ENCODE peak calls at places on chromosomes 12 and 14, in seven cellular contexts. K is IMR-90, H is neuronal stem cell, N is mesendoderm, L is H1, F is mesenchymal stem cell, E is H9. A is an unnamed sample.

GRCh38 chr12:25960176-25960575 is 1.7 kb downstream of the RASSF8 start:
- DNase-seq in K (peak), H (no peak), N (peak), L (no peak), F (peak), E (no peak), A (no peak)

GRCh38 chr12:119940881-119941280 is 48.2 kb upstream of the BICDL1 start:
- DNase-seq in K (peak), H (no peak), N (no peak), L (peak), F (peak), E (no peak), A (no peak)

GRCh38 chr12:107581616-107582015 is 104.0 kb upstream of the PWP1 start:
- DNase-seq in K (no peak), H (no peak), N (no peak), L (no peak), F (no peak), E (no peak), A (no peak)

GRCh38 chr12:6238875-6239274 is 38.7 kb downstream of the CD9 start:
- DNase-seq in K (no peak), H (no peak), N (no peak), L (no peak), F (no peak), E (no peak), A (no peak)

GRCh38 chr14:68856572-68856971 is 63.7 kb upstream of the ZFP36L1 start:
- DNase-seq in K (no peak), H (no peak), N (no peak), L (no peak), F (no peak), E (no peak), A (no peak)

GRCh38 chr14:76181546-76181945 is 29.8 kb downstream of the GPATCH2L start:
- DNase-seq in K (no peak), H (no peak), N (peak), L (no peak), F (peak), E (no peak), A (peak)

GRCh38 chr14:75537071-75537470 is 14.8 kb downstream of the BATF start:
- DNase-seq in K (no peak), H (no peak), N (no peak), L (no peak), F (peak), E (no peak), A (no peak)

GRCh38 chr12:107318804-107319535 is 225.6 kb upstream of the CRY1 start:
- DNase-seq in K (peak), H (peak), N (peak), L (no peak), F (peak), E (peak), A (peak)

GRCh38 chr12:117596968-117597367 is 235.5 kb upstream of the NOS1 start:
- DNase-seq in K (no peak), H (no peak), N (peak), L (no peak), F (no peak), E (no peak), A (no peak)

GRCh38 chr14:69547701-69548348 is 26.8 kb downstream of the CCDC177 start:
- DNase-seq in K (no peak), H (peak), N (peak), L (no peak), F (peak), E (peak), A (no peak)

GRCh38 chr12:98456583-98457573 is 58.5 kb upstream of the TMPO start:
- DNase-seq in K (peak), H (peak), N (peak), L (peak), F (peak), E (peak), A (peak)

GRCh38 chr14:67359319-67359774 is 257 bp downstream of the ATP6V1D start:
- DNase-seq in K (peak), H (no peak), N (peak), L (no peak), F (peak), E (no peak), A (peak)

GRCh38 chr12:99852666-99853065 is 132.1 kb downstream of the ANKS1B start:
- DNase-seq in K (no peak), H (no peak), N (peak), L (peak), F (no peak), E (peak), A (peak)

GRCh38 chr14:55430024-55430690 is 10.3 kb downstream of the TBPL2 start:
- DNase-seq in K (peak), H (no peak), N (peak), L (no peak), F (peak), E (no peak), A (peak)

GRCh38 chr12:109331546-109331945 is 16.2 kb upstream of the MYO1H start:
- DNase-seq in K (no peak), H (peak), N (no peak), L (no peak), F (no peak), E (no peak), A (no peak)

GRCh38 chr14:89702151-89702936 is 252.2 kb downstream of the EFCAB11 start:
- DNase-seq in K (peak), H (peak), N (no peak), L (no peak), F (peak), E (no peak), A (no peak)

GRCh38 chr12:30546121-30546520 is 149.5 kb downstream of the IPO8 start:
- DNase-seq in K (no peak), H (no peak), N (no peak), L (no peak), F (no peak), E (no peak), A (no peak)

GRCh38 chr12:26773313-26774104 is 59.5 kb downstream of the ITPR2 start:
- DNase-seq in K (no peak), H (no peak), N (no peak), L (no peak), F (peak), E (no peak), A (no peak)

GRCh38 chr12:53862831-53863230 is 75.8 kb upstream of the HOXC13 start:
- DNase-seq in K (peak), H (no peak), N (no peak), L (no peak), F (no peak), E (no peak), A (peak)

GRCh38 chr14:43168374-43168925 is 1338.6 kb downstream of the FSCB start:
- DNase-seq in K (no peak), H (no peak), N (no peak), L (no peak), F (no peak), E (no peak), A (no peak)

GRCh38 chr14:98173291-98173690 is 1098.7 kb downstream of the BCL11B start:
- DNase-seq in K (no peak), H (no peak), N (peak), L (no peak), F (no peak), E (no peak), A (no peak)

GRCh38 chr12:110993425-110993824 is 73.0 kb upstream of the MYL2 start:
- DNase-seq in K (no peak), H (no peak), N (peak), L (no peak), F (no peak), E (no peak), A (no peak)

GRCh38 chr12:33605776-33606175 is 166.2 kb upstream of the SYT10 start:
- DNase-seq in K (no peak), H (no peak), N (peak), L (no peak), F (no peak), E (no peak), A (peak)

GRCh38 chr14:30645600-30645999 is 23.5 kb downstream of the SCFD1 start:
- DNase-seq in K (no peak), H (no peak), N (no peak), L (no peak), F (no peak), E (no peak), A (no peak)

GRCh38 chr12:54300732-54301427 is at the start of gene NFE2:
- DNase-seq in K (peak), H (peak), N (peak), L (peak), F (peak), E (peak), A (peak)

GRCh38 chr12:127681151-127681754 is 585.7 kb upstream of the TMEM132C start:
- DNase-seq in K (no peak), H (no peak), N (no peak), L (no peak), F (no peak), E (no peak), A (no peak)

GRCh38 chr14:99534333-99534732 is 53.1 kb downstream of the CCNK start:
- DNase-seq in K (no peak), H (peak), N (no peak), L (no peak), F (no peak), E (no peak), A (no peak)
- H3K27ac ChIP-seq in K (no peak), H (peak), N (no peak), L (no peak), F (no peak), E (no peak), A (no peak)

DNA sequence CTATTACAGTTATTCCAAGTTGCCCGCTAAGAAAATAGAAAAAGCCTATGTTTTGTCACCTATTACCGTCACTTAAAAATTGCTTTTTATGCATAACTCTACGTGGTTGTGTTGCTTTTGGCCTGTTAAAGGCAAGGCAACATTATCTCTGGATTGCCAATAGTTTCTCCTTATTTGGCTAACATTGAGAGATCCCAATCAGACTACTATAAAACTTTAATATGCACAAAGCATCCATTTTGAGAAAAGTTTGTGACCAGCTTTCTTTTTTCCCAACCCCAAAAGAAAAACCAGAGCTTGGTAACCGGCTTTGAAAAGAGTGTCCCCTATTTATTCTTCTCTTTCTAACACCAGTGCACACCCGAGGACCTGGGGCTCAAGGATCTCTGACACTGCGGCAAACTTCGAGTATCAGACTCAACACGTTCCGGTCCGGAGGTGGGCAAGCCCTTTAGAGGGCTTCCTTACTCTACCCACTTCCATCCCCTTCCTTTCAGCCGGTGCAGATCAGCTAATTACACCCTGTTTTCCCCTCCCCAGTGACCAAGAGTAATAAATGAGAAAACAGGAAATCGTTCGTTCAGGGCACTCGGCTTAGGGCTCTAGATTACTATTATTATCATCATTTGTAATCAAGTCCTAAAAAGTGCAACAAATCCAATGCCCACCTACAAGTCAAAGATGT is 1.2 kb downstream of the PPP1R12A start:
- DNase-seq in K (peak), H (peak), N (peak), L (no peak), F (peak), E (no peak), A (peak)
- H3K18ac ChIP-seq in K (peak), H (no peak), N (peak), L (no peak), F (peak), E (no peak), A (no peak)

DNA sequence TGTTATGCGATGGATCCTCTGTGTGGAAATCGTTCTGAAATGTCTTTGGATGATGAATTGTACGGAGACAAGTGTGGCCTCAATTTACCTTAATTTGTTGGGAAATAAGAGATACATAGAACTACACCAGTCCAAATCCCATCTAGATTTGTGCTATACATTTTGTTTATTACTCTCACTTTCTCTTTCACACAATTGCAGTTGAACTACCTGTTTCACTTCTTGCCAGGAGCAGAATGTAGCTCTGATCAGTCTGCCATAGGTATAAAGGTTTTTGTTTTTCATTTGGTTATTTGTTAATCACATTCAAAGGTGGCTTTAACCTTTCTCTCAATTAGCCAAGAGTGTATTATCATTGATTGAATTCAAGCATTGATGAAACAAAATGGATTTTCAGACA is 268.2 kb downstream of the SNAPC1 start:
- DNase-seq in K (no peak), H (no peak), N (no peak), L (no peak), F (no peak), E (no peak), A (no peak)
- H3K4me2 ChIP-seq in K (no peak), H (no peak), N (no peak), L (no peak), F (no peak), E (no peak), A (no peak)

GRCh38 chr12:71719647-71720370 is 33.9 kb downstream of the TMEM19 start:
- DNase-seq in K (peak), H (no peak), N (no peak), L (no peak), F (no peak), E (no peak), A (no peak)

GRCh38 chr12:71726548-71726947 is 28.1 kb upstream of the RAB21 start:
- DNase-seq in K (no peak), H (no peak), N (no peak), L (no peak), F (no peak), E (no peak), A (no peak)

GRCh38 chr12:71718611-71719010 is 32.7 kb downstream of the TMEM19 start:
- DNase-seq in K (no peak), H (no peak), N (no peak), L (no peak), F (no peak), E (no peak), A (no peak)

GRCh38 chr12:71725011-71725410 is 29.7 kb upstream of the RAB21 start:
- DNase-seq in K (no peak), H (no peak), N (no peak), L (no peak), F (no peak), E (no peak), A (no peak)

DNA sequence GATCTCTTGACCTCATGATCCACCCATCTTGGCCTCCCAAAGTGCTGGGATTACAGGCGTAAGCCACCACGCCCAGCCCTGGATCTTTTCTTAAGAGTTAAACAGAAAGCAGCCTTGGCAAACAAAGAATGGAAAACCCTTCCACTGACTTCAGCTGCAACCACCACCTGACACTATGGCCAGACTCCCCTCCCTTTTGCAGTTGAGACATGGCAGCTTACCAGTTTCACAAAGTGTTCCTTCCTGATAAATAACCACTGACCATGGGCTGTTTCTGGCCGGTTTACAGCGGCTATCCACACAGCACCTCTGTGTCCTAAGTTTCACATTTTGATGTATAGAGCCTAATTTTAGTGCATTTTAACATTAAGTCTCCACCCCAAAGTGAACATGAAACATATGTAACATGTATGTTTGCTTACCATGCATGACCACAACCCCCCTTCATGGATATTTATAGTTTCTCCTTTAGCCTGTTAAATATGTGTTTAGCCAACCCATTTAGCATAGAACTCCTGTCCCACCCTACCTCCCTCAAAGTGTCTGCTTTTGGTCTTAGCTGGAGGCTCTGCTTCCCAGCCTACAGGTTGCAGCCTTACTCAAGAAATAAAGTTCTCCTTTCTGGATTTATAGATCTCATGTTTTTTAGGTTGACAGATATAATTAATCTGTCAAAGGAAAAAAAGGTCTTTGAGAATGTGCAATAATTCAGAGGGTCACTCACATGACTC is 32.7 kb upstream of the RAB21 start:
- DNase-seq in K (no peak), H (no peak), N (no peak), L (no peak), F (no peak), E (no peak), A (no peak)
- H3K27ac ChIP-seq in K (no peak), H (no peak), N (no peak), L (no peak), F (no peak), E (no peak), A (no peak)

DNA sequence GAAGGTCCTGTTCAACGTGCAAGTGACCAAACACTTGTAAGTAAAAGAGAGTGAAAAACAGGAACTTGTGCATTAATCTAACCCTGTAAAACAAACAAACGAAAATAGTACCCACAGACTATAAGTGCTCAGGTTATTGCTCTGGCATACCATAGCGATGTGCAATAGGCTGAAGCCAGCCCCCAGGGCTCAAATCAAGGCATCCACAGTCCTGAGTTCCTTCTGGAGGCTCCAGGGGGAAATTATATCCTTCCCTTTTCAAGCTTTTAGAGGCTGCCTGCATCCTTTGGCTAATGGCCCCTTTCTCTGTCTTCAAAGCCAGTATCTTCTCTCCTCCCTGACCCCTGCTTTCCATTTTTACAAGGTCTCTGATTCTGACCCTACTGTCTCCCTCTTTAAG is 8.1 kb upstream of the CMAS start:
- DNase-seq in K (no peak), H (no peak), N (no peak), L (no peak), F (peak), E (no peak), A (peak)
- H3K18ac ChIP-seq in K (no peak), H (no peak), N (no peak), L (no peak), F (no peak), E (no peak), A (no peak)

GRCh38 chr12:52238916-52239649 is 6.0 kb downstream of the KRT7 start:
- DNase-seq in K (no peak), H (no peak), N (no peak), L (no peak), F (no peak), E (no peak), A (peak)

GRCh38 chr12:52239767-52240166 is 6.7 kb downstream of the KRT7 start:
- DNase-seq in K (no peak), H (no peak), N (no peak), L (no peak), F (no peak), E (no peak), A (no peak)

GRCh38 chr12:52235822-52236291 is 2.8 kb downstream of the KRT7 start:
- DNase-seq in K (no peak), H (no peak), N (no peak), L (no peak), F (no peak), E (no peak), A (peak)

GRCh38 chr12:52236386-52237050 is 3.5 kb downstream of the KRT7 start:
- DNase-seq in K (no peak), H (no peak), N (no peak), L (no peak), F (no peak), E (no peak), A (peak)

DNA sequence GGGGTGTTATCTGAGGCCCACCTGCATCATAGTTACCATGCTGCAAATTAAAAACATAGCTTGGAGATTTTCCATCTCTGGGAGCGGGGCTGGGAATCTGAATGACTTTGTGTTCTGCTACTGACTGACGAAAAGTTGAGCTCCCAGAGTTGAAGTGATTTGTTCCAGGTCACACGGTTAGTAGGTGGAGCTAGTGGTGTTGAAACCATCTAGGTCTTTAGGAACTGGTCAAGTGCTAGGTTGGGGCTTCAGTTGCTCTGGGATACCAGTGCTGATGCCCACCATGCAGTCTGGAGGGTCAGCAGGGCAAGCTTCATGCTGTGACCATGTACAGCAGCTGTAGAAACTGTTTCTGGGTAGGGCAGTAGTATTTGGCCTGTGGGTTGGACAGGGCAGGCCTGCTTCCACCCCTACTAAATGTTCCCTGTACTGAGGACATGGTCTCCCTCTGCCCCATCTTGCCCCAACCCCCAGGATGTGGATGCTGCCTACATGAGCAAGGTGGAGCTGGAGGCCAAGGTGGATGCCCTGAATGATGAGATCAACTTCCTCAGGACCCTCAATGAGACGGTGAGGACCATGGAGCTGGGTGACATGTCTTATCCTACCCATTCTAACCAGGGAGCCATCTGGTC is 5.3 kb downstream of the KRT7 start:
- DNase-seq in K (no peak), H (no peak), N (no peak), L (no peak), F (no peak), E (no peak), A (no peak)
- H3K4me2 ChIP-seq in K (no peak), H (no peak), N (no peak), L (peak), F (no peak), E (no peak), A (no peak)